ENCODE peak calls at places on chromosome X, in nine cellular contexts. G, L, P, D, O, T, K, Y and I are unnamed samples. For H3K9me3, the result is how much of the 10 kb centered on the place peaks cover.

GRCh38 chrX:38699603-38700110 is 101.6 kb upstream of the MID1IP1 start:
- DNase-seq in G (no peak), L (no peak), P (no peak), D (no peak), O (no peak), T (no peak), K (no peak), Y (no peak), I (no peak)

GRCh38 chrX:8743126-8743732 is 11.3 kb upstream of the ANOS1 start:
- DNase-seq in G (no peak), L (peak), P (no peak), D (peak), O (peak), T (no peak), K (peak), Y (no peak), I (peak)

GRCh38 chrX:111784667-111785066 is 91.3 kb upstream of the TRPC5OS start:
- DNase-seq in G (no peak), L (no peak), P (no peak), D (no peak), O (no peak), T (no peak), K (no peak), Y (no peak), I (no peak)

GRCh38 chrX:137313627-137314026 is 252.3 kb upstream of the ZIC3 start:
- DNase-seq in G (no peak), L (no peak), P (no peak), D (no peak), O (no peak), T (no peak), K (no peak), Y (no peak), I (no peak)

GRCh38 chrX:40151211-40152172 is 53.7 kb upstream of the BCOR start:
- DNase-seq in G (peak), L (no peak), P (no peak), D (no peak), O (peak), T (no peak), K (peak), Y (no peak), I (peak)

GRCh38 chrX:137748827-137749226 is 182.9 kb downstream of the ZIC3 start:
- DNase-seq in G (no peak), L (no peak), P (no peak), D (no peak), O (no peak), T (no peak), K (no peak), Y (no peak), I (no peak)

GRCh38 chrX:119539872-119540271 is 25.3 kb downstream of the STEEP1 start:
- DNase-seq in G (no peak), L (no peak), P (no peak), D (no peak), O (no peak), T (no peak), K (no peak), Y (no peak), I (no peak)

GRCh38 chrX:129961180-129962083 is 21.0 kb upstream of the BCORL1 start:
- DNase-seq in G (peak), L (peak), P (peak), D (peak), O (peak), T (peak), K (peak), Y (peak), I (peak)

GRCh38 chrX:108097380-108097779 is 5.8 kb downstream of the ATG4A start:
- DNase-seq in G (no peak), L (no peak), P (no peak), D (no peak), O (no peak), T (no peak), K (no peak), Y (no peak), I (no peak)

GRCh38 chrX:68693481-68694410 is 46.3 kb downstream of the STARD8 start:
- DNase-seq in G (peak), L (peak), P (no peak), D (peak), O (peak), T (no peak), K (peak), Y (peak), I (peak)

DNA sequence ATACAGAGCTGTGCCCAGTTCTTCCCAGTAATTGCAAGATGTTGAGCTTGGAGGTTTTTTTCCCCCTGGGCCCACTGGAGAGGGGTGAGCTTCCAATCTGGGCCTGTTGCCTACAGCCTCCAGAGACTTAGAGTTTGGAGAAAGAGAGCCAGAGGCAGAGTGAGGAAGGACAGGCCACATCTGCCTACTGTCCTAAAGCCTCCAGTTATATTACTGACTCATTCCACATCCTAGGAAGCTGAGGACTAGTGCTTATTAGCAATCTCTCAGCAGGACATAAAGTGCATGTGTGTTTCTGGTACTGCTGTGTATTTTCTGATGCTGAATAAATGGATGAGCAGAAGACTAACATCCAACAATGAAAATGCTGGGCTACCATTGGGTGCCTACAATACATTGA is 180.9 kb upstream of the MAMLD1 start:
- DNase-seq in G (no peak), L (no peak), P (no peak), D (no peak), O (no peak), T (no peak), K (no peak), Y (no peak), I (no peak)
- TF ChIP-seq POLR2A in G (no peak), L (no peak), P (no peak), D (no peak), O (no peak), T (no peak), K (no peak), Y (no peak), I (no peak)

GRCh38 chrX:44908838-44909237 is 35.9 kb downstream of the KDM6A start:
- DNase-seq in G (no peak), L (no peak), P (no peak), D (no peak), O (no peak), T (no peak), K (no peak), Y (no peak), I (no peak)
- H3K9me3 ChIP-seq in G (under half), L (under half), P (under half), D (under half), O (under half), T (under half), K (under half), Y (under half), I (under half)

DNA sequence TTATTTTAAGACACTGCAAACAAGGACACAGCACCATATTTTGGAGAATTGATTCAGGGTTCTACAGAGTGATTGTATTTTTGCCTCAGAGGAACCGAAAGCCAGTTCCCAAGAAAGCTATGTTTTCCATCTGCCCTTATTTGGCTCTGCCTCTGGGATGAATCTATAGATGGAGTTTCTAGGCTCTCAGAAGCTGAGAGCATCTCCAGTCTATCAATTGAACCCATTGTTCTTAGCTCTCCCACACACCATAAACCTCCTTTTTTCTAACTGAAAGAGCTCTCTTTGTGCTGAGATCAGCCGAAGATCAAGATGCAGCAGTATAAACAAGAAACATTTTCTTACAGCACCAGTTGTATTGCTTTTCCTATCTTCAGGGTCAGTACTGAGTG is 16.9 kb downstream of the PLP1 start:
- DNase-seq in G (no peak), L (no peak), P (no peak), D (no peak), O (no peak), T (no peak), K (no peak), Y (no peak), I (no peak)
- TF ChIP-seq POLR2A in G (no peak), L (no peak), P (no peak), D (no peak), O (no peak), T (no peak), K (no peak), Y (no peak), I (no peak)

DNA sequence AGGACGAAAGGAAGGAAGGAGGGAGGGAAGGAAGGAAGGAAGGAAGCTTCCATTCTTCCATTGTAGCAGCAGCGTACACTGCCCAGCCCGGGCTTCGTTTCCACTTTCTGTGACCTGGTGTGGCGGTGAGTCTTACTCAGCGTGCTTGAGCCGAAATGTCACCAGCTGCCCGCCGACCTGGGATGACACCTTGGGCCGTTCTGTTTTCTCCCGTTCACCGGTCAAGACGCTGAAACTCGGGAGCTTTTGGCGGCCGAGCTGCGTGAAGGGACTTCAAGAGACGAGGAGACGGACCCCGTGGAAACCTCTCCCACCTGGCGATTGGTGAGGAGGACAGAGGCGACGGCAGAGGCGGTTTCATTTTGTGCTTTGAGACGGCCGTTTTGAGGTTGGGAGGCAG is 47.1 kb upstream of the PPP2R3B start:
- DNase-seq in G (no peak), L (no peak), P (no peak), D (no peak), O (no peak), T (no peak), K (no peak), Y (no peak), I (no peak)
- H3K9me3 ChIP-seq in G (under half), L (under half), P (under half), D (under half), O (under half), T (under half), K (under half), Y (under half), I (under half)

GRCh38 chrX:153649915-153650782 is 3.1 kb downstream of the DUSP9 start:
- DNase-seq in G (no peak), L (no peak), P (no peak), D (peak), O (no peak), T (no peak), K (peak), Y (peak), I (peak)
- TF ChIP-seq POLR2A in G (no peak), L (no peak), P (no peak), D (no peak), O (no peak), T (no peak), K (no peak), Y (no peak), I (no peak)

GRCh38 chrX:10117864-10118377 is 38.9 kb upstream of the CLCN4 start:
- DNase-seq in G (no peak), L (no peak), P (no peak), D (no peak), O (no peak), T (no peak), K (no peak), Y (no peak), I (no peak)

GRCh38 chrX:10118530-10118929 is 38.2 kb upstream of the CLCN4 start:
- DNase-seq in G (no peak), L (no peak), P (no peak), D (no peak), O (no peak), T (no peak), K (no peak), Y (no peak), I (no peak)

GRCh38 chrX:10115082-10115481 is 41.7 kb upstream of the CLCN4 start:
- DNase-seq in G (no peak), L (no peak), P (no peak), D (no peak), O (no peak), T (no peak), K (no peak), Y (no peak), I (no peak)

GRCh38 chrX:10119399-10119990 is 37.3 kb upstream of the CLCN4 start:
- DNase-seq in G (no peak), L (peak), P (peak), D (peak), O (peak), T (peak), K (peak), Y (no peak), I (no peak)

GRCh38 chrX:10117301-10117700 is 39.5 kb upstream of the CLCN4 start:
- DNase-seq in G (no peak), L (no peak), P (no peak), D (no peak), O (no peak), T (no peak), K (no peak), Y (no peak), I (no peak)
- H3K9me3 ChIP-seq in G (under half), L (under half), P (under half), D (under half), O (under half), T (under half), K (under half), Y (under half), I (under half)

GRCh38 chrX:45758738-45759397 is 558.2 kb upstream of the DIPK2B start:
- DNase-seq in G (no peak), L (no peak), P (peak), D (no peak), O (no peak), T (no peak), K (no peak), Y (no peak), I (no peak)
- TF ChIP-seq POLR2A in G (no peak), L (no peak), P (no peak), D (no peak), O (no peak), T (no peak), K (no peak), Y (no peak), I (no peak)

DNA sequence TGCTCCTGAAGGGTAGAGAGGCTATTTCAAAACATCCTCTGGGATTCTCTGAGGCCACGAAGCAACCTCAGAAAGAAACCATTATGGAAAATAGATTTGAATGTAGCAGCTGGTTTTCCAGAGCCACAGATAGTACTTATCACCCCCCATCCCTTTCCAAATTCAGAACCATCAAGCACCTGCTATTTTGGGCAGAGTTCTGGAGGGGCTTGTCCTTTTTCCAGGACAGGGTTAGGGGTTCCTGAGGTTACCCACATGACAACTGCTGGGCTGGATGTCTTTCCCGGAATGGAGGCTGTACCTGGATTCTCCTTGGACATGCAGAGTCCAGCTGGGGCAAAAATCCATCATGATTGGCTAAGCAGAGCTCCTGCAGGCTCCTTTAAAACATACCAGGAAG is 22.0 kb upstream of the ZXDA start:
- DNase-seq in G (no peak), L (no peak), P (no peak), D (no peak), O (no peak), T (no peak), K (no peak), Y (no peak), I (no peak)
- H3K9me3 ChIP-seq in G (under half), L (under half), P (under half), D (under half), O (half or more), T (under half), K (under half), Y (under half), I (under half)

GRCh38 chrX:989959-990510 is 222.4 kb downstream of the CRLF2 start:
- DNase-seq in G (no peak), L (peak), P (peak), D (peak), O (no peak), T (peak), K (no peak), Y (peak), I (no peak)
- TF ChIP-seq POLR2A in G (no peak), L (no peak), P (peak), D (no peak), O (no peak), T (no peak), K (no peak), Y (no peak), I (no peak)

DNA sequence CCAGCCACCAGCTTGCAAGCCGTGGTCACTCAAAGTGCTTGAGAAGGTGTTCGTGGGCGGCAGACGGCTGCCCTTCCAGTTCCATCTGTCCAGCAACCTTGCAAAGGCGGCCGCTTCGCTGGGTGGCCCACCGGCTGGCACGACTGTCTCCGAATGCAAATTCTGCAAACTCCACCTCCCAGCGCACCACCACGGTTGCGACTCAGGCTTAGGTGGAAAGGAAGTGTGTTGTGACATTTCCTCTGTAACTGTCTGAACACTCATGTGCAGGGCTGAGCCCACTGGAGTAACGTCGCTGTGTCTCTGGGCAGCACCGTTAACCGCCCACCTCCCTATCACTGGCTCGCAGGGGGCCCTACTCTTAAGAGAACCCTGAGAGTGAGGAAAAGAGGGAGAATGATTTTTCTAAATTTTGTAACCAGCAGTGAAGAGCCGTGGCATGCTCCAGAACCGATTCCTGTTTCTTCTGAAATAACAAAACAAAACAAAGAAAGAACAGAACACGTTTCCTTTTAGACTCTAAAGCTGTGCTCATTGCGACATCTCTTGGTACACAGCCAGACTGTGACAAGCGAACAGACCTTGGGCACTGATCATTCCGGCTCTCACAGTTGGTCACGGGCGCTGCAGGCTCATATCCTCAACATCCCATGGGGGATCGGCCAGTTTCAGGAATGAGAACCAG is at the start of gene P2RY8:
- DNase-seq in G (peak), L (peak), P (peak), D (peak), O (no peak), T (no peak), K (peak), Y (peak), I (peak)
- H3K9me3 ChIP-seq in G (under half), L (under half), P (under half), D (under half), O (under half), T (under half), K (under half), Y (under half), I (under half)